ENCODE peak calls at places on chromosomes 6 and 20, in four cellular contexts. T is H1, Q is neural progenitor cell, R is hepatocyte. X is an unnamed sample.

GRCh38 chr6:128527375-128527774 is 7.0 kb upstream of the PTPRK start:
- DNase-seq in T (no peak), Q (no peak), R (no peak), X (no peak)

GRCh38 chr6:66771626-66772025 is 1064.6 kb upstream of the EYS start:
- DNase-seq in T (no peak), Q (no peak), R (no peak), X (no peak)

GRCh38 chr6:82818727-82819126 is 246.9 kb downstream of the UBE3D start:
- DNase-seq in T (no peak), Q (no peak), R (no peak), X (peak)

GRCh38 chr20:36184816-36185776 is 30.6 kb downstream of the EPB41L1 start:
- DNase-seq in T (no peak), Q (no peak), R (no peak), X (no peak)

GRCh38 chr6:157293780-157294179 is 29.5 kb downstream of the TMEM242 start:
- DNase-seq in T (no peak), Q (no peak), R (no peak), X (no peak)

GRCh38 chr6:25449774-25450173 is 170.6 kb downstream of the CARMIL1 start:
- DNase-seq in T (no peak), Q (peak), R (no peak), X (no peak)

GRCh38 chr20:17910828-17911294 is 57.7 kb downstream of the SNX5 start:
- DNase-seq in T (no peak), Q (no peak), R (peak), X (peak)

GRCh38 chr6:130890531-130890950 is 63.3 kb downstream of the SMLR1 start:
- DNase-seq in T (no peak), Q (no peak), R (no peak), X (peak)

GRCh38 chr6:14664112-14664592 is 546.6 kb downstream of the CD83 start:
- DNase-seq in T (no peak), Q (no peak), R (no peak), X (no peak)

GRCh38 chr6:168619560-168620314 is 178.8 kb downstream of the SMOC2 start:
- DNase-seq in T (no peak), Q (no peak), R (no peak), X (no peak)

DNA sequence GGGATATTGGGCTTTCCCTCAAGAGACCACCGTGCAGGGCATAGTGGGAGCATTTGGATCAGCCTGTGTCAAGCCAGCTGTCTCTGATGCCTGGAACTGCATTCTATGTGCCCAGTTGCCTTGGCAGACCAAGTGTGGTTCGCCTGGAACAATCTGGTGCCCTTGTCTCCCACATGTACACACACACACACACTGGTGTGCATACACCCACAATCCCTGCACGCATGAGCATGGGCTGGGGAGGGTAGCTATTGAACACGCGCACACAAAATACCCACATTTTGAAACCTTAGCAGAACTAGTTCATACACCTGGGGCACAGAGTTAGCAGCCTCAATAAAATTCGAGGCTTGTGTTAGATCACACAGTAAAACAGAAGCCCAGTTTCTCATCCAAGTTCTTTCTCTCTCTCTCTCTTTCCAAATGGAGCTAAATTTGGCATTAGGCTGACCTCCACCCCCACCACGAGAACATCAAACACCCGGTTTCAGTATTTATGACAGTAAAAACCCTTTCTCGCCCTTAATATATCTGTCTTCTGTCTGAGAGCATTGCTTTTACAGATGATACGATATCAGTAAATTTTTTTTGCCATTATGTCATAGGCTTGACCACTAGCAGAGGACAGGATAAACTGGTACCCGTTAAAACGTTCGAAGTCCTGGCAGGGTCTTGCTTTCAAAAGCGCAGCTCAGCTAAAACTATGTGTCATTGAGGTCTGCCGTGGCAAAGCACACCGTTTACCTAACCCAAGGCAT is 18.2 kb upstream of the NFATC2 start:
- DNase-seq in T (no peak), Q (no peak), R (no peak), X (peak)
- TF ChIP-seq EZH2 in T (no peak), Q (no peak), R (no peak), X (no peak)

DNA sequence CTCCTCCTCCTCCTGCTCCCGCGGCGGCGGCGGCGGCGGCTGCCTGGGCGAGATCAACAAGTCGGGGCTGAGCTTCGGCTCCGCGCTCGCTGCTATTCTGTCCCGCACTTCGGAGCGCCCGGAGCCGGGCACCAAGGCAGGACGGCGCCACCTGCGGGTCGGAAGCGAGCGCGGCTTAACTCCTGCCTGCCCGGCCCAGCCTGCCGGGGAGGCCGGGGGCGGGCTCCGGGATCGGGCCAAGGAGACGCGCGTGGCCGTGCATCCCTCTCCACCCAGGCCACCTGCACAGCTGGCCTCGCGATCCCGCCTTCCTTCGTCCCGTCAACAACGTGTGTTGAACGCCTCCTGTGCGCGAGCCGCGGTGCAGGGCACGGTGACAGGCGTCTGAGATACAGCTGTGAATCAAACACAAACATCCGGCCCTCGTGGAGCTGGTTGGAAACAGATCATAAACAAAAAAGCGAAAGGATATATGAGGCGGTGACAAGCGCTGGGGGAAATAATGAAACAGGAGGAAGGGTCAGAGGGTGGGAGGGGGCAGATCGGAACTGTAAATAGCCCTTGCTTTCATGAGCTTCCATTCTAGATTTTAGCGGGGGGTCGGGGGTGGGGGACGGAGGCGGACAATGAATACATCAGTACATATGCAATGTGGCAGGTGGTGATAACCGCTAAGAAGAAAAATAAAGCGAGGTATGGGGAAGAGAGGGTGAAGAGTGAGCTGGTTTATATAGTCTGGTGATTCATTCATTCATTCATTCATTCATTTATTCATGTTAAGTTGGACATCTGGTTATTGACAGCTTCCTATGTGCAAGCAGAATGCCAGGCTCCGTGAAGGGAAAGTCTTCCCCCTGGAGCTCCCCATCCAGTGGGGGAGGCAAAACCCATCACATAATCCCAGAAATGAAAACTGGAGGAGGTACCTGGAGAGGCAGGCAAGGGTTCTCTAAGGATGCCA is 2.0 kb upstream of the KCNB1 start:
- DNase-seq in T (peak), Q (peak), R (peak), X (peak)
- TF ChIP-seq EZH2 in T (no peak), Q (peak), R (no peak), X (no peak)

DNA sequence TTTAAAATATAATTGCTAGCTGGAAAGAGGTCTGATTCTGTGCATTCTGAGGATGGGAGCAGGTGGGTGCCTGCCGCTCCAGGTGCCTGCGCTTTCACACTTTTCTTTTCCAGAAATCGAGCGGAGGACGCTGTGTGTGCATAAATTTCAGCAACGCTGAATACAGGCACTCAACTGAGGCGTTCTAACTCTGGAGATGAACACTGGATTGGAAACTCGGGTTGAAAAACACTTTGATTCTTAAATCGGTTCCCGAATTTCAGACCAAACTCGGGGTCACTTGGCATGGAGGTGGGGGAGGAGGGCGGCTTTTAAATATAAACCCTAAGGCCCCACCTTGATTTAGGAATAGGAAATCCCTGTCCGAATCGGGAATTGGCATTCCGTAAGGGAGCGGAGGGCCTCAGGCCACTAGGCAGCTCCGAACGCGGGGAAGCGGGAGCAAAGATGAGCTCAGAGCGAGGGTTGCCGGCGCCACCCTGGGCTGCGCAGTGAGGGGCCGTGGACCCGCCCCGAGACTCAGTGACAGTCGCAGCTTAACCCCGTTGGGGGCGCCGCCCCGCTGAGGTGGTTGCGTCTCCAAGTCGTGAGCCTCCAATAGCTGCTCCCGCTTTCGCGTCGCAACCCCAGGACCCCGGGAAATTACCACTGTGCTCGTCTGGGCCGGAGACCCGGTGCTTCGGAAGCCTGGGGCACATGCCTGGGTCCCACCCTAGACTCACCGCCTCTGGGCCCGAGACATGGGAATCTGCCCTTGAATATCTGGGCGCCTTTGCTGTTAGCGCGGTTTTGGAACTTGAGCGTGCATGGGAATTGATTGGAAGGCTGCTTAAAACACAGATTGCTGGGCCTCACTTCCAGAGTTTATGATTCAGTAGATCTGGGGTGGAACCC is 4.5 kb upstream of the SIM1 start:
- DNase-seq in T (peak), Q (peak), R (no peak), X (no peak)
- TF ChIP-seq EZH2 in T (peak), Q (peak), R (peak), X (no peak)

DNA sequence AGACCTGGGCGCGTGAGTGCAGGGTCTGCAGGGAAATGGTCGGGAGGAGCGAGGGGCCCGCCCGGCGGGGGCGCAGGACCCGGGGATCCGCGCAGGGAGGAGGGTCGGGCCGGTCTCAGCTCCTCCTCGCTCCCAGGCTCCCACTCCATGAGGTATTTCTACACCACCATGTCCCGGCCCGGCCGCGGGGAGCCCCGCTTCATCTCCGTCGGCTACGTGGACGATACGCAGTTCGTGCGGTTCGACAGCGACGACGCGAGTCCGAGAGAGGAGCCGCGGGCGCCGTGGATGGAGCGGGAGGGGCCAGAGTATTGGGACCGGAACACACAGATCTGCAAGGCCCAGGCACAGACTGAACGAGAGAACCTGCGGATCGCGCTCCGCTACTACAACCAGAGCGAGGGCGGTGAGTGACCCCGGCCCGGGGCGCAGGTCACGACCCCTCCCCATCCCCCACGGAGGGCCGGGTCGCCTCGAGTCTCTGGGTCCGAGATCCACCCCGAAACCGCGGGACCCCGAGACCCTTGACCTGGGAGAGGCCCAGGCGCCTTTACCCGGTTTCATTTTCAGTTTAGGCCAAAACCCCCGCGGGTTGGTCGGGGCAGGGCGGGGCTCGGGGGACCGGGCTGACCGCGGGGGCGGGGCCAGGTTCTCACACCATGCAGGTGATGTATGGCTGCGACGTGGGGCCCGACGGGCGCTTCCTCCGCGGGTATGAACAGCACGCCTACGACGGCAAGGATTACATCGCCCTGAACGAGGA is 54.3 kb upstream of the HLA-A start:
- DNase-seq in T (peak), Q (peak), R (peak), X (peak)
- TF ChIP-seq EZH2 in T (peak), Q (peak), R (no peak), X (no peak)

GRCh38 chr6:137517404-137517803 is 23.2 kb upstream of the OLIG3 start:
- DNase-seq in T (no peak), Q (no peak), R (no peak), X (no peak)
- TF ChIP-seq EZH2 in T (no peak), Q (no peak), R (no peak), X (no peak)

GRCh38 chr20:13221673-13222318 is 722 bp downstream of the ISM1 start:
- DNase-seq in T (peak), Q (peak), R (peak), X (peak)
- TF ChIP-seq EZH2 in T (peak), Q (no peak), R (no peak), X (no peak)

DNA sequence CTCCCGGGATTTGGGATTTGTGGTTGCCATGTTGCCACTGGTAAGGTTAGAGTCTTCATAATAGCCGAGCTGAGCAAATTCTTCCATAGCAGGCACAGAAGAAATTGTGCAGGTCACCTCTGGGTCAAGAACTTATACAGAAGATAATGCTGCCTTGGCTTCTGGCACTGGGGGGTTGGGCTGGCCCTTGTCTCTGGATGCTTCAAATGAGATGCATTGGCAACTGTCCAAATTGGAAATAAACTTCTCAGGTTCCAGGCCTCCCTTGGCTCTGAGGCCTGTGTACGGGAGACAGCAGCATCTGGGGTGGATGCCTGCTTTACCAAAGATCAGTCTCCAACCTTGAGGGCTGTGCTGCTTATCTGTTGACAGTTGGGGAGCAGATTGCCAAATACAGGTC is 26.2 kb downstream of the MYO6 start:
- DNase-seq in T (no peak), Q (no peak), R (peak), X (no peak)
- TF ChIP-seq EZH2 in T (no peak), Q (no peak), R (no peak), X (no peak)

DNA sequence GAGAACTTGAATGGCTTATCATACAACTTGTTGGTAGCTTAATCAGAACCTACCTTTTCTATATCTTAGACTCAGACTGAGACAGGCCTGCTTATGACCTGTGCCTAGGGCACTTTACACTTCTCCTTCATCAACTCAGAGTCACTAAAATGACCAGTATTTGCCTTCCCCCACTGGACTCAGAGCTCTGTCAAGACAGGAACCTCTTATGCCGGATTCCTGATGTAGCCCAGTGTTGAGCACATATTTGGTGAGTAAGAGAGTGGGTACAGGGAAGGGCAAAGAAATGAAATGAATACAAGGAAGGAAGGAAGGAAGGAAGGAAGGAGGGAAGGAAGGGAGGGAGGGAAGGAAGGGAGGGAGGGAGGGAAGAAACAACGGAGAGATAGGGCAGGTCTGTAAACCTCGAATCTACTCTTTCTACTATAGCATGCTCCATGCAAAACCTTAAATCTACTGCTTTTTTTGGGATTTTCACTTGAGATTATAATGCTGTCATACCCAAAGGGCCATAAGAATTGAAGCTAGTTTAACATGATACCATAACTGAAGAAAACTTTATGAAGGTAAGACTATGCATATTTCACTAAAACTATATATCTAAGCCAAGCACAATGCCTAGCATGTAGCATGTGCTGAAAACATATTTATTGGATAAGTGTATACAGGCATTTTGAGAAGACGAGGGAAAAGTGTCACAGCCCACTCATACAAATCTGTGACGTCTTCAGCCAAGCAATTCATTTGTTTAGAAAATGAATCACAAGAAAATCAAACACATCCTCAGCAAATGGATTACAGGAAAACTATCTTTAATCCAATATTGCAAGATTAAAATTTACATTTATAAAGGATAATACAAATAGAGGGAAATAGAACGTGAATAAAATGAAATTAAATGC is 89.9 kb downstream of the RFX6 start:
- DNase-seq in T (no peak), Q (no peak), R (no peak), X (no peak)
- TF ChIP-seq EZH2 in T (no peak), Q (no peak), R (no peak), X (no peak)

DNA sequence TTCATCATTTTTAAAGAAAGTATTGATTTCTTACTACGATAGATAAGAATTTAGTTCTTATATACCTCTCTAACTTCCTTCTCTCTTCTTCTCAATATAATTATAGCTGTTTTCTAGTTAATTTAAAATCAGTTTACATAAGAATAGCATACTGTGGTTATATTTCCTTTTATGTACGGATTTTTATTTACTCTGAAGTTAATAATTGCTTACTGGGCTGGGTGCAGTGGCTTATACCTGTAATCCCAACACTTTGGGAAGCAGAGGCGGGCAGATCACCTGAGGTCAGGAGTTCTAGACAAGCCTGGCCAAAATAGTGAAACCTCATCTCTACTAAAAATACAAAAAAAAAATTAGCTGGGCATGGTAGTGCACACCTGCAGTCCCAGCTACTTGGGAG is 9.7 kb downstream of the ACSS2 start:
- DNase-seq in T (no peak), Q (no peak), R (no peak), X (no peak)
- TF ChIP-seq EZH2 in T (no peak), Q (no peak), R (no peak), X (no peak)

X was measured in GM23248.